ENCODE peak calls at places on chromosomes 2 and 18, in ten cellular contexts. T is T-helper 1 cell, B is cardiac fibroblast, F is NCI-H345, U is cardiac septum, K is H9, D is H4, S is SK-N-MC, C is occipital lobe, M is OCI-LY7. N is an unnamed sample.

GRCh38 chr2:11024010-11024615 is 112.4 kb downstream of the KCNF1 start:
- DNase-seq in T (no peak), B (no peak), F (no peak), U (peak), K (no peak), D (no peak), S (no peak), C (no peak), M (no peak), N (no peak)

GRCh38 chr2:55954306-55955035 is 30.9 kb upstream of the EFEMP1 start:
- DNase-seq in T (no peak), B (peak), F (no peak), U (no peak), K (no peak), D (peak), S (no peak), C (no peak), M (no peak), N (no peak)

GRCh38 chr2:26922638-26923466 is 47.6 kb upstream of the MAPRE3 start:
- DNase-seq in T (no peak), B (peak), F (peak), U (peak), K (peak), D (peak), S (no peak), C (peak), M (peak), N (peak)

GRCh38 chr18:61419763-61420162 is 86.5 kb downstream of the CDH20 start:
- DNase-seq in T (no peak), B (no peak), F (no peak), U (no peak), K (no peak), D (no peak), S (no peak), C (no peak), M (no peak), N (no peak)

GRCh38 chr2:176814740-176815367 is 397.7 kb upstream of the HNRNPA3 start:
- DNase-seq in T (no peak), B (peak), F (peak), U (no peak), K (no peak), D (peak), S (peak), C (no peak), M (peak), N (peak)

GRCh38 chr2:233867993-233868532 is at the start of gene MSL3B:
- DNase-seq in T (peak), B (peak), F (peak), U (no peak), K (peak), D (no peak), S (no peak), C (no peak), M (no peak), N (no peak)

GRCh38 chr2:37324786-37325624 is at the start of gene PRKD3:
- DNase-seq in T (peak), B (peak), F (peak), U (peak), K (peak), D (peak), S (no peak), C (peak), M (no peak), N (peak)

GRCh38 chr2:160842286-160842685 is 317.9 kb upstream of the TANK start:
- DNase-seq in T (no peak), B (no peak), F (no peak), U (no peak), K (peak), D (no peak), S (no peak), C (no peak), M (no peak), N (no peak)

GRCh38 chr2:111135910-111136297 is 15.2 kb downstream of the BCL2L11 start:
- DNase-seq in T (no peak), B (peak), F (no peak), U (no peak), K (peak), D (peak), S (no peak), C (no peak), M (no peak), N (no peak)

GRCh38 chr2:106516436-106516835 is 29.3 kb downstream of the CD8B2 start:
- DNase-seq in T (no peak), B (no peak), F (no peak), U (no peak), K (no peak), D (no peak), S (no peak), C (no peak), M (no peak), N (no peak)

GRCh38 chr18:48100168-48100495 is 169.7 kb upstream of the SMAD2 start:
- DNase-seq in T (no peak), B (no peak), F (no peak), U (no peak), K (no peak), D (no peak), S (no peak), C (no peak), M (no peak), N (no peak)

GRCh38 chr2:180366481-180366880 is 359.4 kb upstream of the CWC22 start:
- DNase-seq in T (no peak), B (no peak), F (no peak), U (no peak), K (no peak), D (no peak), S (no peak), C (no peak), M (no peak), N (no peak)

GRCh38 chr2:239465017-239466001 is 64.5 kb upstream of the HDAC4 start:
- DNase-seq in T (no peak), B (no peak), F (peak), U (peak), K (peak), D (peak), S (no peak), C (peak), M (no peak), N (peak)

GRCh38 chr2:73110622-73111299 is 2.0 kb downstream of the RAB11FIP5 start:
- DNase-seq in T (no peak), B (peak), F (no peak), U (peak), K (no peak), D (no peak), S (no peak), C (no peak), M (no peak), N (no peak)

N was measured in NCI-H1105 treated with DMSO at 0.1 percent for 48 hours.